ENCODE peak calls at places on chromosomes 4 and X, in five cellular contexts. One of them, this sample, is unnamed. For H3K4me1, the result is how much of the 10 kb centered on the place peaks cover.

GRCh38 chrX:49838374-49838773 is 9.3 kb downstream of the PAGE4 start:
- DNase-seq in fibroblast of lung: peak
- DNase-seq in stomach: peak
- DNase-seq in sigmoid colon: no peak
- DNase-seq in CD8-positive, alpha-beta T cell: no peak
- DNase-seq in this sample: peak

GRCh38 chr4:762211-763190 is 56.9 kb downstream of the PCGF3 start:
- DNase-seq in fibroblast of lung: no peak
- DNase-seq in stomach: no peak
- DNase-seq in sigmoid colon: no peak
- DNase-seq in CD8-positive, alpha-beta T cell: no peak
- DNase-seq in this sample: no peak

GRCh38 chr4:120304801-120305200 is 238.2 kb upstream of the MAD2L1 start:
- DNase-seq in fibroblast of lung: no peak
- DNase-seq in stomach: no peak
- DNase-seq in sigmoid colon: no peak
- DNase-seq in CD8-positive, alpha-beta T cell: no peak
- DNase-seq in this sample: no peak

GRCh38 chrX:74450803-74451449 is 29.6 kb downstream of the SLC16A2 start:
- DNase-seq in fibroblast of lung: peak
- DNase-seq in stomach: no peak
- DNase-seq in sigmoid colon: no peak
- DNase-seq in CD8-positive, alpha-beta T cell: no peak
- DNase-seq in this sample: no peak

GRCh38 chr4:166165829-166166420 is 292.9 kb downstream of the TLL1 start:
- DNase-seq in fibroblast of lung: peak
- DNase-seq in stomach: no peak
- DNase-seq in sigmoid colon: no peak
- DNase-seq in CD8-positive, alpha-beta T cell: no peak
- DNase-seq in this sample: peak

GRCh38 chrX:15570145-15570544 is 30.6 kb downstream of the ACE2 start:
- DNase-seq in fibroblast of lung: no peak
- DNase-seq in stomach: no peak
- DNase-seq in sigmoid colon: no peak
- DNase-seq in CD8-positive, alpha-beta T cell: no peak
- DNase-seq in this sample: no peak

GRCh38 chr4:111797455-111798163 is 347.6 kb upstream of the FAM241A start:
- DNase-seq in fibroblast of lung: no peak
- DNase-seq in stomach: no peak
- DNase-seq in sigmoid colon: no peak
- DNase-seq in CD8-positive, alpha-beta T cell: no peak
- DNase-seq in this sample: peak

GRCh38 chrX:104351173-104351769 is 96.5 kb upstream of the ESX1 start:
- DNase-seq in fibroblast of lung: peak
- DNase-seq in stomach: no peak
- DNase-seq in sigmoid colon: no peak
- DNase-seq in CD8-positive, alpha-beta T cell: no peak
- DNase-seq in this sample: no peak

GRCh38 chr4:125262079-125262478 is 52.7 kb upstream of the FAT4 start:
- DNase-seq in fibroblast of lung: no peak
- DNase-seq in stomach: no peak
- DNase-seq in sigmoid colon: no peak
- DNase-seq in CD8-positive, alpha-beta T cell: no peak
- DNase-seq in this sample: no peak

GRCh38 chrX:123731987-123732678 is 719 bp downstream of the THOC2 start:
- DNase-seq in fibroblast of lung: peak
- DNase-seq in stomach: no peak
- DNase-seq in sigmoid colon: no peak
- DNase-seq in CD8-positive, alpha-beta T cell: no peak
- DNase-seq in this sample: peak

GRCh38 chrX:103845165-103845653 is 13.2 kb upstream of the RAB9B start:
- DNase-seq in fibroblast of lung: peak
- DNase-seq in stomach: peak
- DNase-seq in sigmoid colon: peak
- DNase-seq in CD8-positive, alpha-beta T cell: peak
- DNase-seq in this sample: peak

GRCh38 chr4:1204286-1204827 is 32.0 kb upstream of the SPON2 start:
- DNase-seq in fibroblast of lung: no peak
- DNase-seq in stomach: peak
- DNase-seq in sigmoid colon: no peak
- DNase-seq in CD8-positive, alpha-beta T cell: peak
- DNase-seq in this sample: peak

GRCh38 chr4:16007471-16008095 is 44.6 kb upstream of the FGFBP2 start:
- DNase-seq in fibroblast of lung: no peak
- DNase-seq in stomach: no peak
- DNase-seq in sigmoid colon: no peak
- DNase-seq in CD8-positive, alpha-beta T cell: no peak
- DNase-seq in this sample: no peak

GRCh38 chr4:122481766-122482405 is 25.4 kb upstream of the IL2 start:
- DNase-seq in fibroblast of lung: peak
- DNase-seq in stomach: no peak
- DNase-seq in sigmoid colon: no peak
- DNase-seq in CD8-positive, alpha-beta T cell: no peak
- DNase-seq in this sample: no peak

GRCh38 chr4:138255917-138256597 is 13.9 kb upstream of the SLC7A11 start:
- DNase-seq in fibroblast of lung: no peak
- DNase-seq in stomach: peak
- DNase-seq in sigmoid colon: no peak
- DNase-seq in CD8-positive, alpha-beta T cell: no peak
- DNase-seq in this sample: no peak

GRCh38 chrX:21883258-21883657 is 27.5 kb downstream of the YY2 start:
- DNase-seq in fibroblast of lung: no peak
- DNase-seq in stomach: no peak
- DNase-seq in sigmoid colon: peak
- DNase-seq in CD8-positive, alpha-beta T cell: no peak
- DNase-seq in this sample: no peak

GRCh38 chrX:154486396-154487207 is at the start of gene UBL4A:
- DNase-seq in fibroblast of lung: no peak
- DNase-seq in stomach: peak
- DNase-seq in sigmoid colon: peak
- DNase-seq in CD8-positive, alpha-beta T cell: peak
- DNase-seq in this sample: peak

GRCh38 chr4:99100876-99101275 is 12.3 kb upstream of the ADH5 start:
- DNase-seq in fibroblast of lung: no peak
- DNase-seq in stomach: no peak
- DNase-seq in sigmoid colon: no peak
- DNase-seq in CD8-positive, alpha-beta T cell: no peak
- DNase-seq in this sample: no peak

GRCh38 chr4:158042591-158043030 is 130.2 kb downstream of the GASK1B start:
- DNase-seq in fibroblast of lung: peak
- DNase-seq in stomach: no peak
- DNase-seq in sigmoid colon: no peak
- DNase-seq in CD8-positive, alpha-beta T cell: no peak
- DNase-seq in this sample: no peak

GRCh38 chr4:183563874-183564273 is 59.0 kb downstream of the ING2 start:
- DNase-seq in fibroblast of lung: peak
- DNase-seq in stomach: no peak
- DNase-seq in sigmoid colon: no peak
- DNase-seq in CD8-positive, alpha-beta T cell: no peak
- DNase-seq in this sample: no peak

GRCh38 chr4:26583538-26583864 is 383 bp upstream of the TBC1D19 start:
- DNase-seq in fibroblast of lung: no peak
- DNase-seq in stomach: no peak
- DNase-seq in sigmoid colon: no peak
- DNase-seq in CD8-positive, alpha-beta T cell: no peak
- DNase-seq in this sample: no peak

GRCh38 chrX:42021058-42021457 is 97.7 kb upstream of the CASK start:
- DNase-seq in fibroblast of lung: no peak
- DNase-seq in stomach: no peak
- DNase-seq in sigmoid colon: no peak
- DNase-seq in CD8-positive, alpha-beta T cell: no peak
- DNase-seq in this sample: no peak

GRCh38 chr4:1285790-1286553 is 3.7 kb upstream of the MAEA start:
- DNase-seq in fibroblast of lung: no peak
- DNase-seq in stomach: no peak
- DNase-seq in sigmoid colon: no peak
- DNase-seq in CD8-positive, alpha-beta T cell: peak
- DNase-seq in this sample: peak

GRCh38 chrX:111652719-111653118 is 28.3 kb upstream of the ALG13 start:
- DNase-seq in fibroblast of lung: no peak
- DNase-seq in stomach: no peak
- DNase-seq in sigmoid colon: no peak
- DNase-seq in CD8-positive, alpha-beta T cell: no peak
- DNase-seq in this sample: no peak

GRCh38 chr4:72954811-72955210 is 114.7 kb downstream of the COX18 start:
- DNase-seq in fibroblast of lung: no peak
- DNase-seq in stomach: no peak
- DNase-seq in sigmoid colon: no peak
- DNase-seq in CD8-positive, alpha-beta T cell: no peak
- DNase-seq in this sample: no peak

DNA sequence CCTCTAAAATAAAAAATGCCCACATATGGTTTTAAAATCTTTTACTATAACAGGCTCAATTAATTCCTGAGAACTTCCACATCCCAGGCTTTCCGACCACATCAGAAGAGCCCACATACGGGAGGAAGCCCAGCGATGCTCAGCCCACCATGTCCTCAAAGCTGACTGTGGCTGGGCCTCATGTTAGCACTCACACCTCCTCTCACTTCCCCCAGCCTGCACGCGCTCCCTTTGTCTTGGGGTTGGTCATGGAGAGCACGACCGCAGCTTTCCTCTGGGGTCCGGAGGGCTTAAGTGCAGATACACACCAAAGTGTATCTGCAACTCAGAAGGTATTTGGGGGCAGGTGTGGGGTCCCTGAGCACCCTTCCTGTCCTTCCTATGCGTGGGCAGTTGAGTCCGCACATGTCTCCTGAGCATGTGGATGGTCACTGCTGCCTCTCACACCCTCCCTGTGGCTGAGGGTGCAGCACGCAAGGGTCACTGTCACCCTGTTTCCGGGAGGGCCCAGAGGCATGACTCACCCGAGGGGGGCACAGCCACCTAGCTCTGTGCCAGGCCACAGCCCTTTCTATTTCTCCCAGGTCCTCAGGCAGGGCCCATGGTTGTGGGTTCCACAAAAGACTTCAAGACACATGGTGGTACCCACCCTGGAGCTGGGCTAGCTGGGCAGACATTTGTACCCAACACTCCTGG is 21.2 kb downstream of the WDR1 start:
- DNase-seq in fibroblast of lung: no peak
- DNase-seq in stomach: no peak
- DNase-seq in sigmoid colon: no peak
- DNase-seq in CD8-positive, alpha-beta T cell: peak
- DNase-seq in this sample: no peak
- H3K4me1 ChIP-seq in fibroblast of lung: half or more
- H3K4me1 ChIP-seq in stomach: half or more
- H3K4me1 ChIP-seq in sigmoid colon: half or more
- H3K4me1 ChIP-seq in CD8-positive, alpha-beta T cell: half or more
- H3K4me1 ChIP-seq in this sample: under half

DNA sequence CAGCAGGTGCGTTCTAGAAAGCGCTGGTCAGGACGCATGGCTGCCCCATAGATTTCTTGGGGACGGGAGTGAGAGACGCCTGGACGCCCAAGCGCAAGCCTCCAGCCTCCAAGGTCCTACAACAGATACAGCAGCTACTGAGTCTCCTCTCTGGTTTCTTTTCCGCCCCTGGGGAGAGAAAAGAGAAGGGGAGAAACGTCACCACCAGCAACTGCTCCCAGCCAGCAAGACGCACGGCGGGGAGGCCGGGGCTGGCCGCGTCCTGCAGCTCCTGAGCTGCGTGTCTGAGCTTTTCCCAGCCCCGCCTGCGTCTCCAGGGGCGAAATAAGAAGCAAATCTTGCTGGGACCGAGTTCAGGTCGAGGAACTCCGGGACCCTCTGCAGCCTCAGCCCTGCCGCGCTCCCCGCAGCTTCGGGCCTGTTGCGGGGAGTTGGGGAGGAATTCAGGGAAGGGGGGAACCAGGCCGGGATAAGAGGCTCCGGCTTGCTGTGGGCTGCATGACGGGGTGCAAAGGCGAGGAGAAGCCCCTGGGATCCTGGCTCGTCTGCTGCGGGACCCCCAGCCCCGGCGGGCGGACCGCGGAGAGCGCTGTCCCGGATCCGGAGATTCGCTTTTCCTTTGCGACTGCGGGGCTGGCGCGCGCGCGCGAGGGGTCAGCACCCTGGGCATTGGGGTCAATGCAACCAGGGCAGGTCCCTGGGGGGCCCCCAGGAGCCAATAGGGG is 6.8 kb upstream of the SHOX start:
- DNase-seq in fibroblast of lung: peak
- DNase-seq in stomach: no peak
- DNase-seq in sigmoid colon: no peak
- DNase-seq in CD8-positive, alpha-beta T cell: no peak
- DNase-seq in this sample: no peak
- H3K4me3 ChIP-seq in fibroblast of lung: no peak
- H3K4me3 ChIP-seq in stomach: no peak
- H3K4me3 ChIP-seq in sigmoid colon: no peak
- H3K4me3 ChIP-seq in CD8-positive, alpha-beta T cell: no peak
- H3K4me3 ChIP-seq in this sample: no peak

GRCh38 chrX:12378263-12378662 is 240.0 kb downstream of the FRMPD4 start:
- DNase-seq in fibroblast of lung: no peak
- DNase-seq in stomach: no peak
- DNase-seq in sigmoid colon: no peak
- DNase-seq in CD8-positive, alpha-beta T cell: no peak
- DNase-seq in this sample: no peak

GRCh38 chrX:12378706-12379105 is 240.4 kb downstream of the FRMPD4 start:
- DNase-seq in fibroblast of lung: no peak
- DNase-seq in stomach: no peak
- DNase-seq in sigmoid colon: no peak
- DNase-seq in CD8-positive, alpha-beta T cell: no peak
- DNase-seq in this sample: no peak

GRCh38 chrX:12379666-12380065 is 241.4 kb downstream of the FRMPD4 start:
- DNase-seq in fibroblast of lung: no peak
- DNase-seq in stomach: no peak
- DNase-seq in sigmoid colon: no peak
- DNase-seq in CD8-positive, alpha-beta T cell: no peak
- DNase-seq in this sample: no peak

DNA sequence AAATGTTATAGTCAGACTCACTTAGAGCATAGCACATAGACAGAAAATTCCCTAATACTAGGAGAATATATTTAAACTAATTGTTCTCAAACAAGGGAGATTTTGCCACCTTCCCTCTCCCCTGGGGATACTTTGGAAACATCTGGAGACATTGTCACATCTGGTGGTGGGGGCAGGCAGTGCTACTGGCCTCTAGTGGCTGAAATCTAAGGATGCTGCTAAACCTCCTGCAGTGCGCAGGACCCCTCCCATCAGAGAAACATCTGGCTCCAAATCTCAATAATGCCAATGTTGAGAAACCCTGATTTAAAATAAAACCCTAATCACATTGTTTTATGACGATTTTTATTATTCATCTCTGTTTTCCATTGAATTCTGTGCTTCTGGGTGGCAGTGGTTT is 244.9 kb downstream of the FRMPD4 start:
- DNase-seq in fibroblast of lung: no peak
- DNase-seq in stomach: no peak
- DNase-seq in sigmoid colon: no peak
- DNase-seq in CD8-positive, alpha-beta T cell: no peak
- DNase-seq in this sample: no peak
- TF ChIP-seq CTCF in fibroblast of lung: peak
- TF ChIP-seq CTCF in stomach: no peak
- TF ChIP-seq CTCF in sigmoid colon: no peak
- TF ChIP-seq CTCF in CD8-positive, alpha-beta T cell: no peak
- TF ChIP-seq CTCF in this sample: no peak

DNA sequence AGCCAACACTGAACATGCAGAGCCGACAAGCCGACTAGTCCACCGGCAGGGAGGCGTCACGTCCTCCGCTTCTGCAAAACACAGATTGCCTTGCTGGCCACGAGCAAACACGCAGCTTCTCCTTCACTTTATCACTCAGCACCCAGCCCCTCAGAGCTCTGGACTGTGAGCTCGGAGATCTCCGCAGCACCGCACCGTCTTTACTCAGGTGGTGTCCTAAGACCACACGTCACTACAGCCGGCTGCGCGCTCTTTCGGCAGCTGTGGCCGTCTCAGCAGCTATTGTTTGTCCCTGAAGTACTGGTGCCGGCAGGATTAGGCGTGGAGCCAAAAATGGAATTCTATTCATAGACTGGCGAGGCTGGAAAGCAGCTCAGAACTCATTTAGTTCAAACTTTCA is 72.0 kb downstream of the FAT1 start:
- DNase-seq in fibroblast of lung: peak
- DNase-seq in stomach: peak
- DNase-seq in sigmoid colon: peak
- DNase-seq in CD8-positive, alpha-beta T cell: no peak
- DNase-seq in this sample: no peak
- H3K4me1 ChIP-seq in fibroblast of lung: under half
- H3K4me1 ChIP-seq in stomach: under half
- H3K4me1 ChIP-seq in sigmoid colon: under half
- H3K4me1 ChIP-seq in CD8-positive, alpha-beta T cell: under half
- H3K4me1 ChIP-seq in this sample: under half